ENCODE peak calls at places on chromosomes 11 and 22, in five cellular contexts. C is thoracic aorta, K is lower lobe of right lung, B is trophoblast cell, O is A549. I is an unnamed sample.

GRCh38 chr11:128610765-128611617 is 23.6 kb upstream of the ETS1 start:
- DNase-seq in C (no peak), K (no peak), B (no peak), O (no peak), I (no peak)

GRCh38 chr11:2213384-2213842 is 41.8 kb upstream of the TH start:
- DNase-seq in C (no peak), K (peak; percentile 53), B (no peak), O (no peak), I (no peak)

GRCh38 chr22:20203142-20204099 is 52.6 kb upstream of the CCDC188 start:
- DNase-seq in C (no peak), K (peak; percentile 64), B (no peak), O (no peak), I (no peak)

GRCh38 chr22:21642584-21643448 is 714 bp downstream of the SDF2L1 start:
- DNase-seq in C (no peak), K (peak; percentile 58), B (peak; percentile 79), O (peak; percentile 66), I (peak; percentile 44)

GRCh38 chr11:116928102-116928777 is 90.8 kb upstream of the APOA1 start:
- DNase-seq in C (no peak), K (no peak), B (no peak), O (no peak), I (no peak)

GRCh38 chr11:6405039-6405667 is 13.7 kb downstream of the APBB1 start:
- DNase-seq in C (no peak), K (peak; percentile 47), B (no peak), O (no peak), I (peak; percentile 31)

GRCh38 chr11:33735166-33735425 is 1.1 kb downstream of the CD59 start:
- DNase-seq in C (no peak), K (no peak), B (no peak), O (no peak), I (no peak)

GRCh38 chr11:66559141-66559861 is 9.1 kb downstream of the CTSF start:
- DNase-seq in C (no peak), K (peak; percentile 63), B (no peak), O (no peak), I (no peak)

GRCh38 chr11:120657306-120658070 is 145.9 kb downstream of the GRIK4 start:
- DNase-seq in C (no peak), K (no peak), B (peak; percentile 35), O (no peak), I (no peak)

DNA sequence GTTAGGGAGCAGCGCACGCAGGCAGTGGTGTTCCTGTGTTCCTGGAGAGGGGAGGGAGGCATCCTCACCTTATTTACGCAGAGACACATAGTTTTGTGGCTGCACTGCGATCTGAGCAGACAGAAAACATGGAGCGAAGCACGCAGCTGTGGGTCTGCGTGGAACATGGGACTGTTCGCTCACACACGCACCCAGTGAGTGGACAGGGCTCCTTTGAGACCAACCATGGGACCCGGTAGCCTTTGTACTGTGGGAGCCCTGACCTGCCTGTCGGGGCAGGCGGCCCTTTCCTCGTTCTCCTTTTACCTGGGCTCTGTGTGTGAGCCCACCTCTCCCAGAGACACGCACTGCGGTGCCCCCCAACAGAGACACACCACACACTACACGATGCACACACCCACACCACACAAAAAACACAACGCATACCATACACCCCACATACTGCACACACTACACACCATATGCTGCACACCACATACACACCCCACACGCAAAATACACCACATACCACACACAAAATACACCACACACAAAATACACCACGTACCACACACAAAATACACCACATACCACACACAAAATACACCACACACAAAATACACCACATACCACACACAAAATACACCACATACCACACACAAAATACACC is 1245.7 kb downstream of the BRD1 start:
- DNase-seq in C (no peak), K (peak; percentile 38), B (no peak), O (peak; percentile 25), I (no peak)
- H3K9me3 ChIP-seq in C (no peaks in the 10 kb centered on the region), K (no peaks in the 10 kb centered on the region), B (peaks cover 9% of the 10 kb centered on the region), O (no peaks in the 10 kb centered on the region), I (no peaks in the 10 kb centered on the region)

GRCh38 chr11:31827458-31828206 is 16.5 kb upstream of the PAX6 start:
- DNase-seq in C (no peak), K (no peak), B (no peak), O (no peak), I (no peak)

GRCh38 chr11:31824791-31825452 is 13.8 kb upstream of the PAX6 start:
- DNase-seq in C (no peak), K (no peak), B (no peak), O (no peak), I (no peak)

GRCh38 chr11:31826530-31827438 is 15.7 kb upstream of the PAX6 start:
- DNase-seq in C (no peak), K (no peak), B (no peak), O (no peak), I (no peak)

GRCh38 chr11:31823372-31824371 is 12.6 kb upstream of the PAX6 start:
- DNase-seq in C (no peak), K (no peak), B (no peak), O (no peak), I (no peak)

DNA sequence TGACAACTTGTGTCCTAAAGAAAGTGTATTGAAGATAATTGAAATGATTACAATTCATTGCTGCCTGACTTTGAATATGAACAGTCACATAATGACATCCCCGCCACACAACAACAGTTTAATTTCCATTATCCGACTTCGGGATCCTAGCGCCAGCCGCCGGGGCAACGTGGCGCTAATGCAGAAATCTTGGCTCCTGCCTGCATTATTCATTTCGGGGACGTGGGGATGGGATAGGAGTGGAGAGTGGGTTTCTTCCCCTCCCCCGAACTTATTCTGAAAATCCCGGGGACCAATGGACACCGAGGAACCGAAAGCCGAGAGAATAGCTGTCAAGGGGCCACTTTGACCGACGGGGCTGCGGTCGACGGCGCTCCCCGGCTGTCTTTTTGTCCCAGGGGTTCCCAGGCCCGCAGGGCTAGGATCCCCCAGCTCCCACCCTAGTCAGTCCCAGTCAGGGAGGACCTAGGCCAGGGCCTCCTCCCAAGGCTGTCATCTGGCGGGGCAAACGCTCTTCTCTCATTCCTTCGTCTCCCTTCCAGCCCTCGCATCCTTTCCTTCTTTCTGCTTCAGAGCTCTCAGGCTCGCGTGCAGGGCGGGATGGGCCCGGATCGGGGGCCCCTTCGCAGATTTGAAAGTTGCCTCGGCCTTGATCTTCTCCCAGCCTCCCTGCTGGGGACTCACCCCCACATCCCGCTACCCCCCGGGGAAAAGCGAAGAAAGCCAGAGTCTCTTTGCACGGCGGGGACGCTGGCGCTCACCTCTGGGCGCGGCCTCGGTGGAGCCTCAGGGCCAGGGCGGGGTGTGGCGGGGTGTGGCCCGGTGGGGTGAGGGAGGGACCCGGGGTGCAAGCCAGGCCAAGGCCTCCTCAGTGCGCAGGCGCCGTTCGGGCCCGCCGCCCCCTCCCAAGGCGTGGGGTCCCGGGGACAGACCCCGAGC is 14.6 kb upstream of the PAX6 start:
- DNase-seq in C (no peak), K (no peak), B (no peak), O (no peak), I (no peak)
- H3K4me3 ChIP-seq in C (no peak overlapping the region), K (no peak overlapping the region), B (no peak overlapping the region), O (no peak overlapping the region), I (no peak overlapping the region)

GRCh38 chr22:38865201-38866023 is 6.6 kb downstream of the CBX6 start:
- DNase-seq in C (no peak), K (peak; percentile 41), B (no peak), O (no peak), I (no peak)
- H3K27ac ChIP-seq in C (peak overlapping the region; percentile 29), K (peak overlapping the region; percentile 77), B (no peak overlapping the region), O (no peak overlapping the region), I (peak overlapping the region; percentile 75)

GRCh38 chr11:50214376-50214775 is 181.7 kb downstream of the OR4C45 start:
- DNase-seq in C (no peak), K (no peak), B (no peak), O (no peak), I (no peak)
- H3K9me3 ChIP-seq in C (no peaks in the 10 kb centered on the region), K (no peaks in the 10 kb centered on the region), B (peaks cover 3% of the 10 kb centered on the region), O (no peaks in the 10 kb centered on the region), I (no peaks in the 10 kb centered on the region)

DNA sequence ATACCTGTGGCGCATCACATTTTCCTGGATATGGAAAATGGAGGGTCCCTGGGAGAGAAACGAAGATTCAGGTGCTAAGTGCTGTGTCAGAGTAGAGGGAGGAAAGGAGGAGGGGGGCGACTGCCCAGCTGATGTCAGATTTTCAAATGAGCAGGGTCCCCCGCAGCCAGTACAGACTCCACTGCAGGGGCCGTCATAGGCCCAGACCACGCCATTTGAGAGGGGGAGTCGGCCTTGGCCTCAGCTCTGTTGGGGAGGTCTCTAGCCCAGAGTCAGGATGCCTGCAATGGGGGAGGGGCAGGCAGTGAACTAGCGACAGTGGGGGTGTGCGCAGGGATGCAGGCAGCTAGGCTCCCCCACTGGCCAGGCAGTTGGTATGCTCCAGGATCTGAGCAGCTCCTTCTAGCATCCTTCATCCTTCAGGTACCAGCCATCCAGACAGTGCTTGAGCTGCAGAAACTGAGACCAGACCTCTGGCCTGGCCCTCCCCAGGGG is at the start of the genes BSCL2 and GNG3:
- DNase-seq in C (no peak), K (no peak), B (no peak), O (peak; percentile 39), I (peak; percentile 90)
- H3K4me3 ChIP-seq in C (peak within 1 kb of the TSS; percentile 82), K (peak within 1 kb of the TSS; percentile 90), B (peak within 1 kb of the TSS; percentile 68), O (peak within 1 kb of the TSS; percentile 69), I (peak within 1 kb of the TSS; percentile 41)

DNA sequence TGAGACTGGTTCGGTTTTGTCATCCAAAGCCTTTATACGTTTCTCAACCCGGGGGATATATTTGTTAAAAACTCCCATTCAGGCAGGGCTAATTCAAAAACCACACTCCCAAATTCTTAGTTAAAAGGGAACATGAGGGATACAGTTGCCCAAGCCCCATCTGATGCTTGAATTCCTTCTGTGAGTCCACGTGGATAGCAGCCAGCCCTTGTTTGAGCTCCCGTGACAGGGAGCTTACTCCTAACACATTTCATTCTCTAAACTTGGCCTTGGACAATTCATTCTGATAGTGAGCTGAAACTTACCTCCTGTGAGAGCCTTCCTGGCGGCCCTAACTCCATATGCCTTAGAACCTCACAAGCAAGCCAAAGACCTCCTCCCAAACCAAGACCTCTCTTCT is 357.5 kb downstream of the TENM4 start:
- DNase-seq in C (no peak), K (no peak), B (no peak), O (no peak), I (peak; percentile 83)
- H3K27ac ChIP-seq in C (no peak overlapping the region), K (no peak overlapping the region), B (no peak overlapping the region), O (peak overlapping the region; percentile 63), I (no peak overlapping the region)

GRCh38 chr11:59894616-59895015 is 16.0 kb downstream of the OOSP3 start:
- DNase-seq in C (no peak), K (no peak), B (no peak), O (no peak), I (no peak)

GRCh38 chr11:59891781-59892181 is 13.2 kb downstream of the OOSP3 start:
- DNase-seq in C (no peak), K (no peak), B (no peak), O (no peak), I (peak; percentile 20)
- H3K9me3 ChIP-seq in C (peaks cover 15% of the 10 kb centered on the region), K (peaks cover 24% of the 10 kb centered on the region), B (no peaks in the 10 kb centered on the region), O (peaks cover 3% of the 10 kb centered on the region), I (no peaks in the 10 kb centered on the region)